ENCODE peak calls at places on chromosomes 5 and 9, in six cellular contexts. J is HepG2, O is HCT116, I is K562, R is H1, Y is GM12878. S is an unnamed sample.
A peak's percentile ranks its signal among the peaks of the same experiment; 100 is the strongest.

GRCh38 chr5:17217421-17218352 is at the start of gene BASP1:
- DNase-seq in J (no peak), O (no peak), I (no peak), R (peak; percentile 81), Y (no peak), S (peak; percentile 63)

GRCh38 chr9:4495537-4495936 is 5.3 kb downstream of the SLC1A1 start:
- DNase-seq in J (no peak), O (no peak), I (no peak), R (no peak), Y (no peak), S (no peak)

GRCh38 chr5:34562791-34563190 is 93.3 kb upstream of the RAI14 start:
- DNase-seq in J (no peak), O (no peak), I (no peak), R (no peak), Y (no peak), S (no peak)

GRCh38 chr5:159104759-159105317 is 5.1 kb upstream of the EBF1 start:
- DNase-seq in J (no peak), O (no peak), I (no peak), R (peak; percentile 50), Y (no peak), S (no peak)

GRCh38 chr9:125460883-125461475 is 199.4 kb downstream of the GAPVD1 start:
- DNase-seq in J (no peak), O (no peak), I (no peak), R (no peak), Y (no peak), S (no peak)

GRCh38 chr5:14210729-14211128 is 67.6 kb downstream of the TRIO start:
- DNase-seq in J (no peak), O (no peak), I (no peak), R (no peak), Y (no peak), S (no peak)

GRCh38 chr9:22147818-22148573 is 138.9 kb upstream of the CDKN2B start:
- DNase-seq in J (peak; percentile 55), O (peak; percentile 60), I (no peak), R (no peak), Y (no peak), S (no peak)

GRCh38 chr9:124259273-124260078 is 1.7 kb downstream of the NEK6 start:
- DNase-seq in J (peak; percentile 91), O (peak; percentile 54), I (no peak), R (no peak), Y (no peak), S (no peak)

GRCh38 chr9:34386656-34387055 is 10.0 kb upstream of the MYORG start:
- DNase-seq in J (no peak), O (no peak), I (no peak), R (no peak), Y (no peak), S (no peak)

GRCh38 chr5:180160822-180161221 is 48.2 kb downstream of the RASGEF1C start:
- DNase-seq in J (no peak), O (no peak), I (no peak), R (no peak), Y (no peak), S (no peak)

GRCh38 chr5:156497816-156498215 is 170.9 kb downstream of the SGCD start:
- DNase-seq in J (no peak), O (no peak), I (no peak), R (no peak), Y (no peak), S (no peak)

GRCh38 chr5:107539726-107540330 is 130.9 kb downstream of the EFNA5 start:
- DNase-seq in J (no peak), O (no peak), I (no peak), R (no peak), Y (no peak), S (no peak)

GRCh38 chr9:84851935-84852585 is 182.5 kb downstream of the NTRK2 start:
- DNase-seq in J (no peak), O (peak; percentile 68), I (no peak), R (no peak), Y (no peak), S (peak; percentile 91)

GRCh38 chr5:126122942-126123341 is 300.3 kb upstream of the GRAMD2B start:
- DNase-seq in J (no peak), O (no peak), I (no peak), R (no peak), Y (no peak), S (no peak)

GRCh38 chr5:135332519-135333150 is 66.4 kb downstream of the MACROH2A1 start:
- DNase-seq in J (peak; percentile 59), O (peak; percentile 49), I (peak; percentile 75), R (no peak), Y (no peak), S (peak; percentile 33)

GRCh38 chr9:136760424-136760823 is 2.4 kb upstream of the LCN8 start:
- DNase-seq in J (no peak), O (no peak), I (no peak), R (no peak), Y (no peak), S (no peak)

GRCh38 chr9:68536876-68537490 is 3.7 kb downstream of the TMEM252 start:
- DNase-seq in J (no peak), O (no peak), I (no peak), R (no peak), Y (no peak), S (no peak)

GRCh38 chr9:6667633-6668280 is 22.2 kb upstream of the GLDC start:
- DNase-seq in J (no peak), O (no peak), I (peak; percentile 33), R (no peak), Y (no peak), S (no peak)

GRCh38 chr9:137441289-137441934 is at the start of gene ENTPD8:
- DNase-seq in J (peak; percentile 87), O (no peak), I (peak; percentile 71), R (peak; percentile 93), Y (no peak), S (no peak)

GRCh38 chr9:123725389-123725788 is 204.5 kb downstream of the DENND1A start:
- DNase-seq in J (no peak), O (no peak), I (no peak), R (no peak), Y (no peak), S (no peak)

GRCh38 chr5:157855404-157855994 is 3.4 kb downstream of the CLINT1 start:
- DNase-seq in J (peak; percentile 59), O (peak; percentile 51), I (peak; percentile 50), R (peak; percentile 63), Y (no peak), S (peak; percentile 51)

DNA sequence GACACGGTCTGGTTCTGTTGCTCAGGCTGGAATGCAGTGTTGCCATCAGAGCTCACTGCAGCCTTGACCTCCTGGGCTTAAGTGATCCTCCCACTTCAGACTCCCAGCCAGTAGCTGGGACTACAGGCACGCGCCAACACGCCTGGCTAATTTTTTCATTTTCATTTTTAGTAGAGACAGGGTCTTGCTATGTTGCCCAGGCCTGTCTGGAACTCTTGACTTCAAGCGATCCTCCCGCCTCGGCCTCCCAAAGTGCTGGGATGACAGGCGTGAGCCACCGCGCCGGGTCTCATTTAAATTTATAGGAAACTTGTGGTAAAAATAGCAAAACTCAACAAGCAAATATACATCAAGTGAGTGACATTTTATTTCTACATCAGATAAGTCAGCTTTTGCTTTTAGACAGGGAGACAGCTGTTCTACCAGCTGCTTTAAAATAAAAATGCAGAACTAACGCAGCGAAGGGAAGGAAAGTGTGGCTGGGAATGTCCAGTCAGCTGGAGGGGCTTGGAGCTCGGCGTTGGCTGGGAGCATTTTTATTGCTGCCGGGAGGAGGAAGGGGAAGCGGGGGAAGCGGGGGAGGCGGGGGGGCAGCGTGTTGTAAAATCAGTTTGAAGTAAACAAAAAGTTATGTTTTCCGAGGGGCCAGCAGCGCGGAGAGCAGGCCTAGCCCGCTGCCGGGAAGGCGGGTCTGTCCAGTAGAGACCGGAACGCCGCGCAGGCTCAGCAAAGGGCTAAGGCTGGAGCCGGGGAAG is 707 bp upstream of the ZFYVE16 start:
- DNase-seq in J (peak; percentile 80), O (no peak), I (no peak), R (no peak), Y (no peak), S (no peak)
- TF ChIP-seq ZNF274 in J (no peak), O (no peak), I (no peak), R (no peak), Y (no peak), S (no peak)

DNA sequence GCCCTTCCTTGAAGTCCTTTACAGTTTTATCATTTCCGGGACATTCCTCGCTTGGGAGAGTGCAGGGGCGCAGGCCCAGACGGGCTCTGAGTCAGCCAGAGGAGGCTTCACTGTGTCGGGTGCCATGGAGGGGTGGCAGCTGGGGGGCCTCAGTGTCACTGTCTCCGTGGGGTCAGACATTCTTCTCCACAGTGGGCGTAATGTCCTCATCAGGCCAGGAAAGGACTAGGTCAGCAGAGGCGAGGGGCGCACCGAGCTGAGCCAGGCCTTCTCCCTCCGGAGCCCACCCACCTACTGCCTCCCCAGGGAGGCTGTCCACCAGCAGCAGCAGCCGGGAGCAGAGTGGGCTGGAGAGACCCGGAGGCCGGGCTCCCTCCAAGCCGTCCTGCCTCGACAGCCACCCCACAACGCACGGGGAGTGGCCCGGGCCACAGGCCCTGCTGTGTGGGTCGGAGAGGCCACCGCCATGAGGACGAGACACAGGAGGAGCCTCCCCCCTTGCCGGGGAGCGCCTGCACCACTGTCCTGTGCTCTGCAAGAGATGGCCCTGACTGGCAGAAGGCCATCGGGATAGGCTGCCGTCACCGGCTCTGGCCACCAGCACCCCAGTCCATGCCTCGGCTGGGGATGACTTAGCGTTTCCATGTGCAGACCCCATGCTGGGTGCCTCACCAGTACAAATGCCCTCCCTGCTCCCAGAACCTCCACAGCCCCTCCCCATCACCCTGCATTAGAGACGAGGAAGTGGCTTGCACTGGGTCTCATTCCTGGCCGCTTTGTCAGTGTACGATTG is 26.5 kb downstream of the SARDH start:
- DNase-seq in J (no peak), O (no peak), I (no peak), R (no peak), Y (no peak), S (no peak)
- H3K4me1 ChIP-seq in J (peaks cover 57% of the 10 kb centered on the region), O (no peaks in the 10 kb centered on the region), I (peaks cover 27% of the 10 kb centered on the region), R (peaks cover 3% of the 10 kb centered on the region), Y (peaks cover 4% of the 10 kb centered on the region), S (peaks cover 42% of the 10 kb centered on the region)

GRCh38 chr9:76605271-76605670 is 146.3 kb downstream of the GCNT1 start:
- DNase-seq in J (no peak), O (no peak), I (no peak), R (no peak), Y (peak; percentile 15), S (no peak)

GRCh38 chr9:76604171-76604570 is 145.2 kb downstream of the GCNT1 start:
- DNase-seq in J (no peak), O (no peak), I (no peak), R (no peak), Y (no peak), S (no peak)

GRCh38 chr9:76599970-76600369 is 141.0 kb downstream of the GCNT1 start:
- DNase-seq in J (no peak), O (no peak), I (no peak), R (no peak), Y (no peak), S (no peak)

GRCh38 chr9:76602191-76602590 is 143.2 kb downstream of the GCNT1 start:
- DNase-seq in J (no peak), O (no peak), I (no peak), R (no peak), Y (no peak), S (no peak)

GRCh38 chr9:76603448-76603895 is 144.5 kb downstream of the GCNT1 start:
- DNase-seq in J (no peak), O (no peak), I (no peak), R (no peak), Y (no peak), S (no peak)
- H3K9ac ChIP-seq in J (no peak overlapping the region), O (no peak overlapping the region), I (no peak overlapping the region), R (no peak overlapping the region), Y (no peak overlapping the region), S (no peak overlapping the region)

GRCh38 chr5:149450199-149450598 is 71.1 kb upstream of the IL17B start:
- DNase-seq in J (no peak), O (no peak), I (no peak), R (no peak), Y (no peak), S (no peak)
- TF ChIP-seq ZNF274 in J (no peak), O (no peak), I (no peak), R (no peak), Y (no peak), S (no peak)

S was measured in NT2/D1.